ENCODE peak calls at places on chromosome 10, in eight cellular contexts. C is NCI-H1694 treated with DMSO at 0.1 percent for 48 hours; K is NCI-H1105; A is osteoblast; I is activated T-helper 1 cell treated with anti-CD3 and anti-CD28 coated beads, Interleukin-2, amount 50 U/mL, for 16 hours; L is fibroblast of lung; Q is activated effector memory CD4-positive, alpha-beta T cell treated with anti-CD3 and anti-CD28 coated beads, Interleukin-2, amount 50 U/mL, for 16 hours; E is endothelial cell. U is an unnamed sample.

GRCh38 chr10:20105931-20106330 is 289.7 kb downstream of the PLXDC2 start:
- DNase-seq in Q (no peak), I (no peak), C (no peak), K (no peak), L (peak; percentile 95), E (no peak), A (no peak), U (no peak)

GRCh38 chr10:129541208-129541607 is 74.2 kb downstream of the MGMT start:
- DNase-seq in I (no peak), K (no peak), L (no peak), E (no peak), A (no peak), C (no peak), Q (no peak), U (no peak)

GRCh38 chr10:119087271-119087897 is 6.8 kb upstream of the EIF3A start:
- DNase-seq in A (no peak), L (no peak), Q (no peak), E (no peak), C (no peak), K (no peak), I (no peak), U (no peak)

GRCh38 chr10:129718548-129719414 is 245.3 kb downstream of the EBF3 start:
- DNase-seq in I (no peak), A (no peak), K (no peak), L (no peak), Q (no peak), C (no peak), E (no peak), U (no peak)

GRCh38 chr10:98314577-98315284 is 46.7 kb upstream of the LOXL4 start:
- DNase-seq in K (no peak), E (no peak), L (no peak), A (no peak), C (no peak), I (no peak), Q (no peak), U (no peak)

GRCh38 chr10:69421611-69422308 is 5.0 kb upstream of the TACR2 start:
- DNase-seq in A (no peak), K (no peak), L (no peak), E (no peak), C (no peak), Q (no peak), I (no peak), U (no peak)

GRCh38 chr10:105023223-105023622 is 382.1 kb downstream of the SORCS3 start:
- DNase-seq in E (no peak), Q (no peak), A (no peak), C (no peak), L (no peak), I (no peak), K (no peak), U (no peak)

GRCh38 chr10:97538401-97538800 is 34.2 kb upstream of the ANKRD2 start:
- DNase-seq in L (peak; percentile 81), A (no peak), K (no peak), I (no peak), Q (no peak), E (no peak), C (no peak), U (no peak)

GRCh38 chr10:104049497-104050250 is 36.0 kb downstream of the COL17A1 start:
- DNase-seq in K (no peak), E (no peak), I (no peak), C (no peak), A (peak; percentile 95), Q (no peak), L (peak; percentile 75), U (peak; percentile 46)

U was measured in GM04504.